ENCODE peak calls at places on chromosome 9, in seven cellular contexts. X is A549, W is suprapubic skin, H is tibial nerve, T is SK-N-SH, Q is upper lobe of left lung, M is H1. O is an unnamed sample. For H3K4me1, the result is how much of the 10 kb centered on the place peaks cover.

GRCh38 chr9:87516931-87517300 is 19.2 kb downstream of the DAPK1 start:
- DNase-seq in Q (no peak), X (no peak), W (no peak), H (no peak), M (no peak), T (no peak), O (no peak)

GRCh38 chr9:18390393-18390792 is 83.6 kb upstream of the ADAMTSL1 start:
- DNase-seq in T (no peak), W (no peak), M (no peak), X (no peak), H (no peak), Q (no peak), O (no peak)

GRCh38 chr9:131289301-131290038 is at the start of gene PLPP7:
- DNase-seq in M (peak), H (peak), T (peak), X (no peak), Q (peak), W (no peak), O (peak)

GRCh38 chr9:98374385-98375051 is 119.1 kb upstream of the TBC1D2 start:
- DNase-seq in H (no peak), M (no peak), W (peak), X (peak), Q (no peak), T (no peak), O (no peak)

GRCh38 chr9:16687678-16688369 is 182.6 kb downstream of the BNC2 start:
- DNase-seq in M (no peak), X (no peak), H (no peak), Q (no peak), W (no peak), T (no peak), O (no peak)

GRCh38 chr9:38373679-38374078 is 18.8 kb upstream of the ALDH1B1 start:
- DNase-seq in M (no peak), T (no peak), X (no peak), Q (no peak), W (no peak), H (no peak), O (no peak)

GRCh38 chr9:113488490-113488889 is 25.0 kb downstream of the RGS3 start:
- DNase-seq in X (no peak), Q (peak), H (no peak), M (no peak), T (no peak), W (peak), O (peak)

GRCh38 chr9:136403538-136403914 is 3.6 kb upstream of the SNAPC4 start:
- DNase-seq in W (no peak), H (no peak), X (no peak), T (no peak), M (no peak), Q (no peak), O (no peak)

GRCh38 chr9:21558627-21559401 is 76.7 kb upstream of the IFNE start:
- DNase-seq in X (peak), M (no peak), W (no peak), H (no peak), T (no peak), Q (no peak), O (no peak)

GRCh38 chr9:73805111-73805510 is 653.4 kb downstream of the ANXA1 start:
- DNase-seq in W (no peak), T (no peak), Q (no peak), H (no peak), M (no peak), X (no peak), O (no peak)

GRCh38 chr9:90813523-90813922 is 11.9 kb downstream of the SYK start:
- DNase-seq in W (no peak), M (no peak), Q (no peak), T (no peak), H (no peak), X (no peak), O (no peak)

GRCh38 chr9:94603259-94603776 is 9.7 kb upstream of the FBP2 start:
- DNase-seq in H (peak), M (peak), Q (no peak), T (peak), W (peak), X (peak), O (peak)

GRCh38 chr9:87816041-87816440 is 66.6 kb upstream of the SPATA31E1 start:
- DNase-seq in H (peak), W (no peak), X (no peak), M (no peak), T (no peak), Q (no peak), O (no peak)

GRCh38 chr9:33167949-33168535 is 906 bp upstream of the B4GALT1 start:
- DNase-seq in H (no peak), T (no peak), M (no peak), X (no peak), Q (no peak), W (no peak), O (peak)

GRCh38 chr9:100602302-100602930 is 24.5 kb downstream of the CAVIN4 start:
- DNase-seq in M (no peak), W (no peak), Q (no peak), X (peak), H (peak), T (peak), O (no peak)

GRCh38 chr9:34514401-34514800 is 8.4 kb downstream of the ENHO start:
- DNase-seq in H (no peak), X (no peak), T (no peak), M (no peak), Q (no peak), W (peak), O (peak)

GRCh38 chr9:137286980-137287383 is 9.5 kb downstream of the TOR4A start:
- DNase-seq in H (no peak), M (peak), T (peak), Q (no peak), X (peak), W (peak), O (no peak)

GRCh38 chr9:123348317-123348992 is 7.5 kb upstream of the CRB2 start:
- DNase-seq in H (no peak), M (no peak), Q (no peak), X (no peak), W (no peak), T (peak), O (no peak)

GRCh38 chr9:123353041-123353440 is 3.0 kb upstream of the CRB2 start:
- DNase-seq in W (no peak), Q (no peak), X (no peak), M (no peak), H (no peak), T (no peak), O (no peak)

GRCh38 chr9:123349033-123349432 is 7.0 kb upstream of the CRB2 start:
- DNase-seq in M (no peak), X (no peak), Q (no peak), T (no peak), H (no peak), W (no peak), O (no peak)

GRCh38 chr9:123349691-123350480 is 6.1 kb upstream of the CRB2 start:
- DNase-seq in H (peak), M (peak), W (no peak), Q (no peak), X (peak), T (peak), O (no peak)

DNA sequence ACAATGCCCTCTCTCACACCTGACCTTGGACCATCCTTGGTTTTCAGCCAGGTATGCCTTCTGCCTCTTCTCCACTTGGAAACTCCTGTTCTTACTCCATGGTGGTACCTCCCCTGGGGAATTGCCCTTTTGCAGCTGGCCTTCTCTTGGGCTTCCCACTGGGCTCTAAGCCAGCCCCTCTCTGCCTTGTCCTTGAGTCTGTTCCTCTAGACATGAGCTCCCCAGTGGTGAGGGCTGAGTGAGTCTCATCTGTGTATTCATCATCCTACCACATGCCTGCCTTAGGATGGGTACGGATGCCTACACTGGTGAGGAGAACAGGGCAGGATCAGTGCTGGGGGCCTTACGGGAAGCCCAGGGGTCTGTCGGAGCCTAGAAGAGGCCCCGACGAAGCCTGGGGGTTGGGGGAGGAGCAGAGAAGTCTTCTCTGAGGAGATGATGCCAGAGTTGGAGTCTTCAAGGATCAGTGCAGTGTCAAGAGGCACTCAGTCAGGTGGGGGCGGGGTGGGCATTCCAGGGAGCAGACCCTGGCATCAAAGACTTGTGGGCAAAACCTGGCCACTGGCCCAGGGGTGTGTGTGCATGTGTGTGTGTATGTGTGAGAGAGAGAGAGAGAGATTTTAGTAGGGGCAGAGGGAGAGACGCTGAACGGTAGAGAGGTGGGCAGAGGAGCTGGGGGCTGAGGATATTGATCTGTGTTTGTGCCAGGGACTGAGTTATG is 5.2 kb upstream of the CRB2 start:
- DNase-seq in W (no peak), M (no peak), H (no peak), X (no peak), Q (no peak), T (no peak), O (no peak)
- TF ChIP-seq EP300 in W (no peak), M (no peak), H (no peak), X (no peak), Q (no peak), T (no peak), O (no peak)

DNA sequence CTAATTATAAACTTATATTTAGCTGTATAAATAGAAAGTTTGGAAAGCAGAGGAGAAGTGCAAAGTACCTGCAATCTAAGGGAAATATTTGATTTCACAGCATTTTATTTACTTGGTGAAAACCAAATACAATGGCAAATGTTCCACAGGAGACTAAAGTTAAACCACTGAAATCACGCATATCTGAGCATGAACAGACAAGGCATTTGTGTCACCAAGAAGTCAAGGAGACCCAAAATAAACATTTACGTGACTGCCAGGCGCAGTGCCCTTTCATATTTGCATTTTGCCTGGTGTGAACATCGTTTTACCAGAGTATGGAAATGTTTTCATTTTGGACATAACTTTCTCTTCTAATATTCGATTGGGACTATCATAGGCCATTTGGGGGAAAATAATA is 20.6 kb downstream of the UGCG start:
- DNase-seq in M (no peak), Q (no peak), W (no peak), X (no peak), H (no peak), T (no peak), O (no peak)
- H3K4me1 ChIP-seq in M (under half), Q (under half), W (under half), X (under half), H (under half), T (under half), O (under half)

GRCh38 chr9:5592231-5592630 is 36.7 kb upstream of the RIC1 start:
- DNase-seq in Q (no peak), X (no peak), H (no peak), W (no peak), T (no peak), M (no peak), O (no peak)

GRCh38 chr9:5592904-5593303 is 36.0 kb upstream of the RIC1 start:
- DNase-seq in Q (no peak), T (no peak), M (no peak), H (no peak), W (no peak), X (no peak), O (no peak)

GRCh38 chr9:5596173-5596572 is 32.7 kb upstream of the RIC1 start:
- DNase-seq in T (no peak), H (no peak), W (no peak), X (no peak), M (no peak), Q (no peak), O (no peak)

DNA sequence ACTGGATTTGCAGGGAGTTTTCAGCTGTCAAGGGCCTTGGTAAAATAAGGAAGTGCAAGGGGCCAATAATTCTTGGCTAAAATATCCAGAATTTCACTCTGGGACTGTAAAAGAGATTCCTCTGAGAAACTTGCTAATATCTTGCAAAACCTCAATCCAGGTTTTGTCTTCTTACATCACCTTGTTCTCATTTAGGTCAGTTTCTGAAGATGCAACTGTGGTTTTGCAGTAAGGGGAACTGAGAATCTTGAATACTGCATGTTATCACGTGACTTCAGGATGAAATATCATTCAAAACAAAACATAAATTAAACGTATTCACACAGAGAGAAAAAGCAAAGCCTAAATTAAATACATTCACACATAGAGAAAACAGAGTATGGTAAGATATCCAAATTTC is 35.0 kb upstream of the RIC1 start:
- DNase-seq in X (no peak), Q (no peak), H (no peak), M (no peak), T (no peak), W (no peak), O (no peak)
- TF ChIP-seq EP300 in X (no peak), Q (no peak), H (no peak), M (no peak), T (no peak), W (no peak), O (no peak)

DNA sequence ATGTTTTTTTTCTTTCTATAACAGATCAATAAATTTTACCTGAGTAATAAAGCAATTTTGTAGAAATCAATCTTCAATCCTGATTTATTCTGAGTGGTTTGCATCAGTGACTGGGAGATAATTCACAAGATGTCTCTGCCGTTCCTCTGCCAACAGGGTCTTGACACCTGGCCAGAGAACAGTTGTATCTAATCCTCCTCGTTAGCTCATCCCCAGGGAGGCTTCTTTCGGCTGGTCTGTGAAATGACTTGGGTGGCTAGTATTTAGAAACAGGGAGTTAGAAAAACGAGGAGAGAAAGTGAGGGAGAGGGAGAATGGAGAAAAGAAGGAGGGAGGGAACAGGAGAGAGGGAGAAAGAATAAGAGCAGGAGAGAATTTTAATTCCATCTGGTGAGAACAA is 600.3 kb upstream of the TLE4 start:
- DNase-seq in Q (no peak), M (no peak), W (no peak), X (no peak), T (no peak), H (no peak), O (no peak)
- H3K4me1 ChIP-seq in Q (under half), M (under half), W (under half), X (under half), T (under half), H (under half), O (under half)

GRCh38 chr9:12921621-12922020 is 146.8 kb downstream of the LURAP1L start:
- DNase-seq in Q (no peak), X (no peak), M (no peak), W (no peak), T (no peak), H (no peak), O (no peak)

GRCh38 chr9:12922209-12922914 is 147.5 kb downstream of the LURAP1L start:
- DNase-seq in W (no peak), T (no peak), Q (no peak), M (no peak), X (no peak), H (no peak), O (no peak)

DNA sequence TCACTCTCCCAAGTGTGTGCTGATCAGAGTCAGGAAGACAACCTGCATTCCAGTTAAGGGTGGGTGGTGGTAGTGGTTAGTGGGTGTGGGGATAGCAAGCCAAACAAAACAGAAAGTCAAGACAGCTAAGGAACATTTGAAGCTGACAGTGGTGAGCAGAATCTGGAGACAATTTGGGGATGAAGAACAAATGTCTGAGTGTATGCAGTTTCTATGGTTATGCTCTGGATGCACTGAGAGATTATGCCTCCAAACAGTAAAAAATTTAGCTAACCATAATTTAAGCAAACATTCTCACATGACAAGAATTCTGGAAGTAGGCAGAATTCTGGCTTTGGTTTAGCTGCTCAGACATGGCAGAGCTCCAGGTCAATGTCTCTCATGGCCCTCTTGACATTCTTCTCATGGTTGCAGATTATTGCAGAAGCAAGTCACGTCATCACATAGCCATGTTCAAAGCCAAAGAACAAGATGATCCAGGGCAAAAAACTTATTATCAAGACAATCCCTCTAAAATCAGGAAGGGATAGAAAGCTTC is 148.7 kb downstream of the LURAP1L start:
- DNase-seq in T (no peak), H (peak), W (no peak), Q (no peak), X (no peak), M (no peak), O (no peak)
- TF ChIP-seq EP300 in T (no peak), H (peak), W (no peak), Q (peak), X (no peak), M (no peak), O (peak)

DNA sequence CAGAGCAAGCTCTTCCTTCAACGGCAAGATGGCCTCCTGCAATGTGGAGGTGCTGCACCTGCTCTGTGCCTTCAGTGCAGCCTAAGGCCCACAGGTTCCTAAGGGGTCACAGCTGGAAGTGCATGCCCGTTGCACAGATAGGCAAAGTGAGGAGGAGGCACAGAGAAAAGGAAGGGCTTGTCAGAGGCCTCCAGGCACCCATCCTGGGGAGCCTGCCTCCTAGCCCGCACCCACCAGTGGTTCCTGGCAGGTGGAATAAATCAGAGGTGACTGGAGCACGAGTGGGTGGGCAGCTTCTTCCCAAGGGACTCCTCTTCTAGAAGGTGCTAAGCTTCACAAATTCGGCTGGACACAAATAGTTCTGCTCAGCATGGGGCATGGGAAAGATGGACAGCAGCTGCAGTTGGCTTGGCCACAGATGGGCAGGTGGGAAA is 52.8 kb upstream of the STXBP1 start:
- DNase-seq in T (no peak), W (no peak), X (no peak), Q (no peak), H (no peak), M (no peak), O (no peak)
- H3K4me1 ChIP-seq in T (half or more), W (half or more), X (half or more), Q (half or more), H (under half), M (under half), O (half or more)

DNA sequence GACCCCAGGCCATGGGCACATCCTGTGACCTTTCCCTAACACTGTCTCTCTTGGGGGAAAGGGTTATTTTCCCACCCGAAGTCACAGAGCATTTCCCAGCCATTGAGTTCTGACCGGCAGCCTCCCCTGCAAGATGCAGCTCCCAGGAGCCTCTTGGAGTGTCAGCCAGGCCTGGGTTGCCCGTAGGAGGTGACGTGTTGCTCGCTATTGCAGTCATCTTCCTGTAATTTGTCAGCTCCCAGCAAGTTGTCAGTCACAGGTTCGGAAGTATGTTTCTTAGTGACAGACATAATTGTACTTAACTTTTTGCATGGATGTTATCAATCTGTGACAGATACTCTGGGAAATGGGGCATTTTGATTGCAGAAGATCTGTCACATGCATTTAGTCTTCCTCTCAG is 74.5 kb downstream of the MVB12B start:
- DNase-seq in Q (no peak), M (no peak), T (no peak), W (no peak), H (no peak), X (no peak), O (no peak)
- TF ChIP-seq EP300 in Q (no peak), M (no peak), T (no peak), W (no peak), H (no peak), X (no peak), O (no peak)

DNA sequence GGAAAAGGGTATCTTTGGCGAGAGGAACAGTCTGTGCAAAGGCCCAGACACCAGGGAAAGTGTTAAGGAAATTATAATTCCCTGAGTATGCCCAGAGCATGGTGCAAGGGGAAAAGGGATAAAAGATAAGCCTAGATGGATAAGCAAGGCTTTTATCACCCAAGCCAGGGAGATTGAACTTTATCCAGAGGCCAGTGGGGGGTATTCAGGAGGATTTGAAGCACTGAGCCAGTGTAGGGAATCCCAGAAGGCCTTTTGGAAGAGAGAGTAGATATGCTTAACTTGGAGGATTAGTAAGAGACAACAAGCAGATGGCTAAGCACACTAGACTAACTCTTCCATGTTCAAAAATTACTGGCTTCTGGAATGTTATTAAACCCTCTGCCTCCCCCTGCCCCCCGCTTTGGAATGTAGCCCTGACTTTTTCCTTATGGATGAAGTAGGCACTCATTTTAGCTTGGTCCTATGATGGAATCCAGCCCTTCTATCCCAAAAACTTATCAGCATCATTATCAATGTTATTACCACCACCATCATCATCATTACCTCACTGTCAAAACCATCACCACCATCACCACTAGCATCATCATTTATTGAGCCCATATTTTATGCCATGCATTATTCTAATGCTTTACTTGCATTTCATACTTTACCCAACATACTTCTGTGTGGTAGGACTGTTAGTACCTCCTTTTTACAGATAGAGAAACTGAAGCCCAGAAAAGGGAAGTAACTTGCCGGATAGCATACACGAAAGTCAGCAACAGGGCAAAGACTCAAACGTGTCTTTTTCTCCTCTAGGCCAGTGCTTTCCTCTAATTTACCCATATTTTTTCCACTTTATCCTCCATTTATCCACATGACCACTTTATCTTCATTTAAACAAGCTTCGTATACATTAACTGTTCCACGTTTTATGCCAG is 237.0 kb downstream of the PAPPA start:
- DNase-seq in H (no peak), M (no peak), X (no peak), T (no peak), Q (no peak), W (no peak), O (no peak)
- H3K4me1 ChIP-seq in H (under half), M (under half), X (half or more), T (under half), Q (under half), W (under half), O (under half)

O was measured in sigmoid colon.